ENCODE peak calls at places on chromosomes 12 and 14, in six cellular contexts. F is MM.1S, J is GM23248, I is GM23338, C is neural progenitor cell, B is PC-3. W is an unnamed sample.

GRCh38 chr12:65324056-65324455 is 45.6 kb downstream of the MSRB3 start:
- DNase-seq in C (peak), J (no peak), I (no peak), B (no peak), F (no peak), W (no peak)

GRCh38 chr14:96114002-96114401 is 74.8 kb downstream of the C14orf132 start:
- DNase-seq in F (no peak), B (no peak), C (no peak), J (no peak), I (no peak), W (no peak)

GRCh38 chr14:39228044-39228443 is 5.7 kb upstream of the MIA2 start:
- DNase-seq in F (no peak), B (no peak), C (no peak), J (no peak), I (no peak), W (peak)

GRCh38 chr12:11891350-11892064 is 179.2 kb upstream of the BCL2L14 start:
- DNase-seq in C (no peak), I (no peak), B (no peak), F (no peak), J (no peak), W (no peak)

GRCh38 chr12:54191126-54191525 is 2.3 kb upstream of the SMUG1 start:
- DNase-seq in I (no peak), J (peak), B (no peak), C (no peak), F (no peak), W (no peak)

GRCh38 chr12:104680070-104680469 is 223.3 kb downstream of the CHST11 start:
- DNase-seq in C (peak), I (peak), F (no peak), B (peak), J (peak), W (no peak)

GRCh38 chr12:116861331-116861730 is 19.9 kb downstream of the HRK start:
- DNase-seq in F (peak), C (peak), J (peak), I (no peak), B (peak), W (peak)

GRCh38 chr14:64605926-64606685 is 56.3 kb downstream of the PPP1R36 start:
- DNase-seq in F (no peak), J (no peak), I (no peak), B (no peak), C (no peak), W (no peak)

GRCh38 chr12:90484130-90484529 is 470.8 kb downstream of the CCER1 start:
- DNase-seq in C (no peak), B (no peak), F (no peak), I (no peak), J (no peak), W (peak)

GRCh38 chr12:124538194-124539082 is 29.0 kb downstream of the NCOR2 start:
- DNase-seq in J (no peak), B (no peak), F (no peak), I (no peak), C (no peak), W (no peak)

GRCh38 chr12:79023784-79024183 is 159.2 kb downstream of the SYT1 start:
- DNase-seq in B (no peak), I (no peak), F (no peak), J (no peak), C (no peak), W (no peak)

GRCh38 chr14:64704145-64704742 is at the start of gene PLEKHG3:
- DNase-seq in C (peak), B (peak), I (peak), J (peak), F (no peak), W (peak)

GRCh38 chr12:124236651-124237050 is 58.2 kb upstream of the RFLNA start:
- DNase-seq in F (no peak), J (peak), I (no peak), C (no peak), B (no peak), W (no peak)

GRCh38 chr12:93785262-93786010 is 108.3 kb downstream of the CRADD start:
- DNase-seq in J (peak), B (peak), C (peak), F (no peak), I (peak), W (peak)

GRCh38 chr12:88752183-88752582 is 171.9 kb upstream of the KITLG start:
- DNase-seq in B (no peak), C (no peak), J (no peak), I (no peak), F (no peak), W (peak)

GRCh38 chr12:97977870-97978269 is 515.3 kb downstream of the RMST start:
- DNase-seq in I (no peak), F (no peak), C (no peak), J (no peak), B (no peak), W (no peak)

GRCh38 chr14:81946808-81947798 is 413.4 kb upstream of the SEL1L start:
- DNase-seq in J (no peak), I (no peak), B (no peak), C (peak), F (no peak), W (peak)

GRCh38 chr12:111596985-111597730 is 2.0 kb downstream of the ATXN2 start:
- DNase-seq in B (peak), J (peak), F (peak), I (peak), C (peak), W (peak)

GRCh38 chr12:1540690-1541089 is 53.7 kb downstream of the FBXL14 start:
- DNase-seq in I (no peak), C (no peak), F (no peak), J (peak), B (peak), W (no peak)

GRCh38 chr12:122837306-122838265 is 2.3 kb downstream of the HIP1R start:
- DNase-seq in F (no peak), J (no peak), C (no peak), I (no peak), B (peak), W (peak)

GRCh38 chr14:83969998-83970397 is 1559.9 kb upstream of the FLRT2 start:
- DNase-seq in F (no peak), B (no peak), J (no peak), C (no peak), I (no peak), W (no peak)

GRCh38 chr12:112792743-112793142 is 1.2 kb downstream of the RPH3A start:
- DNase-seq in I (no peak), B (no peak), C (no peak), J (no peak), F (no peak), W (no peak)

GRCh38 chr12:90099288-90099687 is 390.6 kb upstream of the ATP2B1 start:
- DNase-seq in F (no peak), B (peak), I (no peak), J (peak), C (no peak), W (no peak)

GRCh38 chr12:4997939-4998338 is 45.7 kb upstream of the KCNA5 start:
- DNase-seq in F (no peak), J (peak), I (no peak), B (peak), C (no peak), W (peak)

GRCh38 chr14:76812093-76812421 is 625 bp downstream of the ANGEL1 start:
- DNase-seq in B (peak), J (no peak), I (peak), C (peak), F (peak), W (no peak)

GRCh38 chr14:101102875-101103274 is 199.4 kb upstream of the RTL1 start:
- DNase-seq in C (no peak), J (no peak), I (no peak), B (no peak), F (no peak), W (no peak)

GRCh38 chr14:34474187-34474679 is 12.2 kb upstream of the SPTSSA start:
- DNase-seq in I (no peak), C (no peak), B (no peak), F (no peak), J (no peak), W (no peak)

GRCh38 chr14:68951800-68952540 is 27.1 kb downstream of the ACTN1 start:
- DNase-seq in F (no peak), C (no peak), I (no peak), J (no peak), B (no peak), W (no peak)

GRCh38 chr14:91063119-91063518 is 2.7 kb upstream of the RPS6KA5 start:
- DNase-seq in F (peak), J (peak), B (peak), I (no peak), C (no peak), W (no peak)

GRCh38 chr14:50044040-50044651 is 72.2 kb downstream of the VCPKMT start:
- DNase-seq in I (no peak), C (no peak), J (no peak), B (no peak), F (no peak), W (no peak)

GRCh38 chr12:49652921-49653520 is 29.7 kb downstream of the PRPF40B start:
- DNase-seq in B (no peak), I (no peak), F (no peak), J (peak), C (no peak), W (no peak)

GRCh38 chr14:104864267-104865068 is 600 bp upstream of the CEP170B start:
- DNase-seq in F (no peak), B (peak), C (peak), J (peak), I (peak), W (peak)

GRCh38 chr14:58491593-58491992 is 64.1 kb downstream of the KIAA0586 start:
- DNase-seq in F (no peak), J (peak), C (no peak), B (peak), I (no peak), W (no peak)

GRCh38 chr14:100989924-100990323 is 86.4 kb upstream of the RTL1 start:
- DNase-seq in C (no peak), B (no peak), I (no peak), F (no peak), J (peak), W (no peak)

GRCh38 chr12:89863968-89864367 is 155.3 kb upstream of the ATP2B1 start:
- DNase-seq in C (no peak), I (peak), B (no peak), J (no peak), F (peak), W (no peak)

GRCh38 chr12:55745361-55746146 is 2.6 kb downstream of the GDF11 start:
- DNase-seq in C (peak), J (peak), B (no peak), F (no peak), I (peak), W (peak)

GRCh38 chr12:39032034-39032433 is 126.6 kb upstream of the CPNE8 start:
- DNase-seq in B (peak), J (no peak), C (no peak), I (no peak), F (no peak), W (no peak)

GRCh38 chr12:65615091-65615490 is 209.2 kb upstream of the HMGA2 start:
- DNase-seq in B (peak), J (peak), C (no peak), I (no peak), F (no peak), W (peak)

GRCh38 chr14:52327374-52328226 is 13.5 kb downstream of the PTGER2 start:
- DNase-seq in B (peak), C (no peak), J (peak), F (no peak), I (no peak), W (no peak)
- TF ChIP-seq EZH2phosphoT487 in B (no peak), C (no peak), J (no peak), F (no peak), I (no peak), W (no peak)

GRCh38 chr14:20652996-20653975 is 11.8 kb upstream of the OR6S1 start:
- DNase-seq in J (peak), F (no peak), I (peak), B (no peak), C (peak), W (peak)
- TF ChIP-seq EZH2 in J (no peak), F (no peak), I (no peak), B (no peak), C (no peak), W (peak)

DNA sequence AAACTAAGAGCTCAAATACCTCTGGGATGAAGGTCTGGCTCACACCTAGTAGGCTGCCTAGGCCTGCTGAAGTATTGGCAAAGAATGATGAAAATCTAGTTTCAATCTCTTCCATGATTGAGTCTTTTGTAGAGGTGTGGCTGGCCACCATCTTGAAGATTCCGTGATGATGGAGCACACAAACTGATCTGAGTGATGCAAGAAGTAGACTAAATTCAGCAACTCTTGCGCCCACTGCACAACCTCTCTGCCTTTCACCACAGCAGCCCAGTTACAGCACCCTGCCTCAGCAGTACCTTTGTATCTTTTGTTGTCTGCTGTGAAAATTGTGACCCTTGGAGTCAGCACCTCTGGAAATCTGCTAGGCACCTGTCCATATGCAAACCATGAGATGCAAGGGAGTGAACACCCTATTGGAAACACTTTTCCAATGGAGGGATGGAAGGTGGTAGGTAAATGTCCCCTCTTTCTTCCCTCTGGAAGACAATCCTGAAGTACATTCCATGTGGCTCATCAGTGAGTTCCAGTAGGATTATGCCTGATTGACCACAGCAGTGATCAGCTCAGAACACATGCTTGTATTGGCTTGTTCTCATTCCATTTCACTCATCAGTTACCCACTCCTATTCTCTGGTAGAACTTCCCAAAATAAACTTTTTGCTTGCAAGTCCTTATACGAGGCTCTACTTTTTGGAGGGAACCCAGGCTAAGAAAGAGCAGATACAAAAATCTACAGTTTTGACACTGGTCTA is 58.6 kb downstream of the BTBD7 start:
- DNase-seq in I (no peak), B (no peak), C (no peak), J (no peak), F (no peak), W (no peak)
- TF ChIP-seq EZH2phosphoT487 in I (no peak), B (no peak), C (no peak), J (no peak), F (no peak), W (no peak)

GRCh38 chr12:19963972-19964371 is 404.4 kb upstream of the PDE3A start:
- DNase-seq in I (no peak), J (no peak), F (peak), C (no peak), B (no peak), W (no peak)
- TF ChIP-seq EZH2 in I (no peak), J (no peak), F (no peak), C (no peak), B (no peak), W (no peak)

DNA sequence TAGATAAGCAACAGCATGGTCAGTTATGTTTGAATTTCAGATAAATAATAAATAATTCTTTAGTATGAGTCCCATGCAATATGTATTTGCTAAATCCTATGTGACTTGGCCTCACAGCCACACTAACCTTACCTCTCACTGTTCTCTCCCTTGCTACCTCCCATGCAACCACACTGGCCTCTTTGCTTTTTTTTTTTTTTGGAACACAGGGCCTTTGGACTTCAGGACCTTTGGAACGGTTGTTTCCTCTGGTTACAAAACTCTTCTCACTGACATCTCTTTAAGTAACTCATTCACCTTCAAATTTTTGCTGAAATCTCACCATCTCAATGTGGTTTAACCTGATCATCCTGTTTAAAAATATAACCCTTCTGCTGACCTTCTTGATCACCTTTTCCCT is 193.9 kb downstream of the SSPN start:
- DNase-seq in I (no peak), B (no peak), F (no peak), J (no peak), C (no peak), W (peak)
- TF ChIP-seq EZH2phosphoT487 in I (no peak), B (no peak), F (no peak), J (no peak), C (no peak), W (no peak)

W was measured in hepatocyte.